ENCODE peak calls at places on chromosomes 6 and 20, in ten cellular contexts. One of them, this sample, is unnamed.

GRCh38 chr20:6583134-6583738 is 184.2 kb upstream of the BMP2 start:
- DNase-seq in BJ: no peak
- DNase-seq in NCI-H1436: peak
- DNase-seq in dorsolateral prefrontal cortex: no peak
- DNase-seq in Kasumi-1: peak
- DNase-seq in NCI-H2171 treated with DMSO at 0.1 percent for 48 hours: peak
- DNase-seq in brain microvascular endothelial cell: peak
- DNase-seq in amniotic stem cell: peak
- DNase-seq in omental fat pad: no peak
- DNase-seq in nephron progenitor cell: peak
- DNase-seq in this sample: peak

GRCh38 chr20:60581606-60582005 is 623.4 kb downstream of the CDH26 start:
- DNase-seq in BJ: no peak
- DNase-seq in NCI-H1436: no peak
- DNase-seq in dorsolateral prefrontal cortex: no peak
- DNase-seq in Kasumi-1: no peak
- DNase-seq in NCI-H2171 treated with DMSO at 0.1 percent for 48 hours: no peak
- DNase-seq in brain microvascular endothelial cell: no peak
- DNase-seq in amniotic stem cell: no peak
- DNase-seq in omental fat pad: no peak
- DNase-seq in nephron progenitor cell: no peak
- DNase-seq in this sample: no peak

GRCh38 chr6:139372326-139373153 is 1.9 kb downstream of the CITED2 start:
- DNase-seq in BJ: no peak
- DNase-seq in NCI-H1436: no peak
- DNase-seq in dorsolateral prefrontal cortex: no peak
- DNase-seq in Kasumi-1: no peak
- DNase-seq in NCI-H2171 treated with DMSO at 0.1 percent for 48 hours: peak
- DNase-seq in brain microvascular endothelial cell: no peak
- DNase-seq in amniotic stem cell: no peak
- DNase-seq in omental fat pad: no peak
- DNase-seq in nephron progenitor cell: no peak
- DNase-seq in this sample: peak

GRCh38 chr6:26187981-26188635 is 100.9 kb downstream of the HFE start:
- DNase-seq in BJ: no peak
- DNase-seq in NCI-H1436: no peak
- DNase-seq in dorsolateral prefrontal cortex: no peak
- DNase-seq in Kasumi-1: peak
- DNase-seq in NCI-H2171 treated with DMSO at 0.1 percent for 48 hours: no peak
- DNase-seq in brain microvascular endothelial cell: no peak
- DNase-seq in amniotic stem cell: no peak
- DNase-seq in omental fat pad: no peak
- DNase-seq in nephron progenitor cell: no peak
- DNase-seq in this sample: no peak

GRCh38 chr6:154367333-154367732 is 10.7 kb upstream of the IPCEF1 start:
- DNase-seq in BJ: no peak
- DNase-seq in NCI-H1436: no peak
- DNase-seq in dorsolateral prefrontal cortex: no peak
- DNase-seq in Kasumi-1: no peak
- DNase-seq in NCI-H2171 treated with DMSO at 0.1 percent for 48 hours: no peak
- DNase-seq in brain microvascular endothelial cell: no peak
- DNase-seq in amniotic stem cell: no peak
- DNase-seq in omental fat pad: no peak
- DNase-seq in nephron progenitor cell: no peak
- DNase-seq in this sample: no peak

GRCh38 chr6:124536792-124537191 is 425.4 kb upstream of the RNF217 start:
- DNase-seq in BJ: no peak
- DNase-seq in NCI-H1436: no peak
- DNase-seq in dorsolateral prefrontal cortex: no peak
- DNase-seq in Kasumi-1: no peak
- DNase-seq in NCI-H2171 treated with DMSO at 0.1 percent for 48 hours: no peak
- DNase-seq in brain microvascular endothelial cell: no peak
- DNase-seq in amniotic stem cell: no peak
- DNase-seq in omental fat pad: no peak
- DNase-seq in nephron progenitor cell: no peak
- DNase-seq in this sample: no peak

GRCh38 chr6:168683621-168684020 is 242.6 kb downstream of the SMOC2 start:
- DNase-seq in BJ: no peak
- DNase-seq in NCI-H1436: no peak
- DNase-seq in dorsolateral prefrontal cortex: no peak
- DNase-seq in Kasumi-1: no peak
- DNase-seq in NCI-H2171 treated with DMSO at 0.1 percent for 48 hours: no peak
- DNase-seq in brain microvascular endothelial cell: no peak
- DNase-seq in amniotic stem cell: no peak
- DNase-seq in omental fat pad: no peak
- DNase-seq in nephron progenitor cell: peak
- DNase-seq in this sample: no peak

GRCh38 chr6:683742-684440 is 9.0 kb downstream of the EXOC2 start:
- DNase-seq in BJ: no peak
- DNase-seq in NCI-H1436: peak
- DNase-seq in dorsolateral prefrontal cortex: no peak
- DNase-seq in Kasumi-1: no peak
- DNase-seq in NCI-H2171 treated with DMSO at 0.1 percent for 48 hours: peak
- DNase-seq in brain microvascular endothelial cell: peak
- DNase-seq in amniotic stem cell: peak
- DNase-seq in omental fat pad: no peak
- DNase-seq in nephron progenitor cell: peak
- DNase-seq in this sample: no peak

GRCh38 chr6:90241229-90241873 is 55.3 kb downstream of the BACH2 start:
- DNase-seq in BJ: no peak
- DNase-seq in NCI-H1436: no peak
- DNase-seq in dorsolateral prefrontal cortex: no peak
- DNase-seq in Kasumi-1: no peak
- DNase-seq in NCI-H2171 treated with DMSO at 0.1 percent for 48 hours: peak
- DNase-seq in brain microvascular endothelial cell: no peak
- DNase-seq in amniotic stem cell: no peak
- DNase-seq in omental fat pad: no peak
- DNase-seq in nephron progenitor cell: no peak
- DNase-seq in this sample: no peak

GRCh38 chr6:7846971-7847818 is 63.4 kb downstream of the TXNDC5 start:
- DNase-seq in BJ: no peak
- DNase-seq in NCI-H1436: no peak
- DNase-seq in dorsolateral prefrontal cortex: no peak
- DNase-seq in Kasumi-1: no peak
- DNase-seq in NCI-H2171 treated with DMSO at 0.1 percent for 48 hours: no peak
- DNase-seq in brain microvascular endothelial cell: peak
- DNase-seq in amniotic stem cell: no peak
- DNase-seq in omental fat pad: no peak
- DNase-seq in nephron progenitor cell: no peak
- DNase-seq in this sample: no peak

GRCh38 chr6:124867126-124867525 is 95.1 kb upstream of the RNF217 start:
- DNase-seq in BJ: no peak
- DNase-seq in NCI-H1436: no peak
- DNase-seq in dorsolateral prefrontal cortex: no peak
- DNase-seq in Kasumi-1: no peak
- DNase-seq in NCI-H2171 treated with DMSO at 0.1 percent for 48 hours: no peak
- DNase-seq in brain microvascular endothelial cell: no peak
- DNase-seq in amniotic stem cell: no peak
- DNase-seq in omental fat pad: no peak
- DNase-seq in nephron progenitor cell: no peak
- DNase-seq in this sample: no peak

GRCh38 chr6:90364291-90364690 is 67.6 kb upstream of the BACH2 start:
- DNase-seq in BJ: no peak
- DNase-seq in NCI-H1436: no peak
- DNase-seq in dorsolateral prefrontal cortex: no peak
- DNase-seq in Kasumi-1: no peak
- DNase-seq in NCI-H2171 treated with DMSO at 0.1 percent for 48 hours: no peak
- DNase-seq in brain microvascular endothelial cell: no peak
- DNase-seq in amniotic stem cell: no peak
- DNase-seq in omental fat pad: no peak
- DNase-seq in nephron progenitor cell: peak
- DNase-seq in this sample: no peak

GRCh38 chr6:43093361-43094289 is 17.5 kb downstream of the PTK7 start:
- DNase-seq in BJ: peak
- DNase-seq in NCI-H1436: no peak
- DNase-seq in dorsolateral prefrontal cortex: no peak
- DNase-seq in Kasumi-1: no peak
- DNase-seq in NCI-H2171 treated with DMSO at 0.1 percent for 48 hours: no peak
- DNase-seq in brain microvascular endothelial cell: no peak
- DNase-seq in amniotic stem cell: no peak
- DNase-seq in omental fat pad: no peak
- DNase-seq in nephron progenitor cell: no peak
- DNase-seq in this sample: no peak

GRCh38 chr6:17385660-17386059 is 7.7 kb upstream of the CAP2 start:
- DNase-seq in BJ: no peak
- DNase-seq in NCI-H1436: no peak
- DNase-seq in dorsolateral prefrontal cortex: no peak
- DNase-seq in Kasumi-1: no peak
- DNase-seq in NCI-H2171 treated with DMSO at 0.1 percent for 48 hours: peak
- DNase-seq in brain microvascular endothelial cell: peak
- DNase-seq in amniotic stem cell: no peak
- DNase-seq in omental fat pad: no peak
- DNase-seq in nephron progenitor cell: no peak
- DNase-seq in this sample: no peak

GRCh38 chr6:99334526-99335127 is 14.8 kb downstream of the FAXC start:
- DNase-seq in BJ: no peak
- DNase-seq in NCI-H1436: peak
- DNase-seq in dorsolateral prefrontal cortex: no peak
- DNase-seq in Kasumi-1: peak
- DNase-seq in NCI-H2171 treated with DMSO at 0.1 percent for 48 hours: peak
- DNase-seq in brain microvascular endothelial cell: peak
- DNase-seq in amniotic stem cell: no peak
- DNase-seq in omental fat pad: no peak
- DNase-seq in nephron progenitor cell: no peak
- DNase-seq in this sample: peak

GRCh38 chr6:95133578-95133977 is 443.8 kb upstream of the MANEA start:
- DNase-seq in BJ: no peak
- DNase-seq in NCI-H1436: peak
- DNase-seq in dorsolateral prefrontal cortex: no peak
- DNase-seq in Kasumi-1: no peak
- DNase-seq in NCI-H2171 treated with DMSO at 0.1 percent for 48 hours: peak
- DNase-seq in brain microvascular endothelial cell: no peak
- DNase-seq in amniotic stem cell: no peak
- DNase-seq in omental fat pad: no peak
- DNase-seq in nephron progenitor cell: no peak
- DNase-seq in this sample: no peak

GRCh38 chr6:11931296-11932035 is 80.6 kb upstream of the HIVEP1 start:
- DNase-seq in BJ: no peak
- DNase-seq in NCI-H1436: no peak
- DNase-seq in dorsolateral prefrontal cortex: no peak
- DNase-seq in Kasumi-1: no peak
- DNase-seq in NCI-H2171 treated with DMSO at 0.1 percent for 48 hours: no peak
- DNase-seq in brain microvascular endothelial cell: no peak
- DNase-seq in amniotic stem cell: no peak
- DNase-seq in omental fat pad: no peak
- DNase-seq in nephron progenitor cell: no peak
- DNase-seq in this sample: no peak

GRCh38 chr20:23155141-23155590 is 69.0 kb upstream of the CD93 start:
- DNase-seq in BJ: no peak
- DNase-seq in NCI-H1436: no peak
- DNase-seq in dorsolateral prefrontal cortex: no peak
- DNase-seq in Kasumi-1: peak
- DNase-seq in NCI-H2171 treated with DMSO at 0.1 percent for 48 hours: no peak
- DNase-seq in brain microvascular endothelial cell: no peak
- DNase-seq in amniotic stem cell: no peak
- DNase-seq in omental fat pad: no peak
- DNase-seq in nephron progenitor cell: no peak
- DNase-seq in this sample: peak

GRCh38 chr6:39681566-39682250 is 43.5 kb downstream of the KIF6 start:
- DNase-seq in BJ: no peak
- DNase-seq in NCI-H1436: no peak
- DNase-seq in dorsolateral prefrontal cortex: no peak
- DNase-seq in Kasumi-1: no peak
- DNase-seq in NCI-H2171 treated with DMSO at 0.1 percent for 48 hours: no peak
- DNase-seq in brain microvascular endothelial cell: peak
- DNase-seq in amniotic stem cell: no peak
- DNase-seq in omental fat pad: no peak
- DNase-seq in nephron progenitor cell: no peak
- DNase-seq in this sample: no peak

GRCh38 chr6:31079656-31080261 is 32.6 kb downstream of the C6orf15 start:
- DNase-seq in BJ: no peak
- DNase-seq in NCI-H1436: peak
- DNase-seq in dorsolateral prefrontal cortex: peak
- DNase-seq in Kasumi-1: peak
- DNase-seq in NCI-H2171 treated with DMSO at 0.1 percent for 48 hours: peak
- DNase-seq in brain microvascular endothelial cell: peak
- DNase-seq in amniotic stem cell: peak
- DNase-seq in omental fat pad: no peak
- DNase-seq in nephron progenitor cell: peak
- DNase-seq in this sample: peak

GRCh38 chr20:62961310-62961783 is 8.8 kb downstream of the SLC17A9 start:
- DNase-seq in BJ: no peak
- DNase-seq in NCI-H1436: no peak
- DNase-seq in dorsolateral prefrontal cortex: no peak
- DNase-seq in Kasumi-1: no peak
- DNase-seq in NCI-H2171 treated with DMSO at 0.1 percent for 48 hours: peak
- DNase-seq in brain microvascular endothelial cell: no peak
- DNase-seq in amniotic stem cell: no peak
- DNase-seq in omental fat pad: no peak
- DNase-seq in nephron progenitor cell: no peak
- DNase-seq in this sample: no peak

GRCh38 chr6:40344566-40345185 is 242.5 kb downstream of the LRFN2 start:
- DNase-seq in BJ: no peak
- DNase-seq in NCI-H1436: no peak
- DNase-seq in dorsolateral prefrontal cortex: no peak
- DNase-seq in Kasumi-1: no peak
- DNase-seq in NCI-H2171 treated with DMSO at 0.1 percent for 48 hours: no peak
- DNase-seq in brain microvascular endothelial cell: no peak
- DNase-seq in amniotic stem cell: no peak
- DNase-seq in omental fat pad: no peak
- DNase-seq in nephron progenitor cell: no peak
- DNase-seq in this sample: no peak

This sample was measured in AML-193.